ENCODE peak calls at places on chromosomes 3 and 15, in six cellular contexts. A, Z, V, P, E and U are unnamed samples.

GRCh38 chr3:112424394-112424793 is 74.9 kb downstream of the BTLA start:
- DNase-seq in V (no peak), Z (no peak), P (no peak), E (no peak), A (no peak), U (no peak)

GRCh38 chr3:156511987-156512677 is 42.8 kb downstream of the SSR3 start:
- DNase-seq in E (no peak), Z (no peak), A (no peak), V (no peak), P (no peak), U (no peak)

GRCh38 chr3:101940521-101940992 is 91.2 kb downstream of the NFKBIZ start:
- DNase-seq in P (no peak), E (no peak), Z (no peak), V (peak; percentile 77), A (no peak), U (peak; percentile 22)

GRCh38 chr3:101695779-101696372 is 9.4 kb upstream of the RPL24 start:
- DNase-seq in Z (no peak), E (no peak), V (no peak), P (peak; percentile 30), A (no peak), U (peak; percentile 57)

GRCh38 chr15:98421419-98422085 is 226.8 kb upstream of the IGF1R start:
- DNase-seq in Z (no peak), A (peak; percentile 58), V (no peak), E (peak; percentile 65), P (peak; percentile 18), U (peak; percentile 48)

GRCh38 chr15:76135516-76135915 is 75.7 kb downstream of the TMEM266 start:
- DNase-seq in Z (no peak), E (no peak), A (no peak), V (no peak), P (no peak), U (no peak)

GRCh38 chr15:100785181-100786138 is 94.2 kb upstream of the ALDH1A3 start:
- DNase-seq in P (no peak), E (no peak), V (peak; percentile 69), A (no peak), Z (no peak), U (no peak)

GRCh38 chr15:50881121-50882048 is 27.1 kb upstream of the AP4E1 start:
- DNase-seq in Z (no peak), E (no peak), A (no peak), V (no peak), P (no peak), U (no peak)

GRCh38 chr3:119885746-119886530 is 104.0 kb downstream of the NR1I2 start:
- DNase-seq in E (no peak), Z (no peak), A (no peak), V (no peak), P (no peak), U (no peak)

GRCh38 chr3:129439381-129439816 is 349 bp downstream of the MBD4 start:
- DNase-seq in Z (peak; percentile 49), V (no peak), P (peak; percentile 36), A (peak; percentile 64), E (peak; percentile 48), U (no peak)

GRCh38 chr15:50675524-50676144 is 11.0 kb downstream of the TRPM7 start:
- DNase-seq in Z (no peak), E (no peak), P (no peak), V (no peak), A (no peak), U (no peak)

GRCh38 chr3:134809412-134810051 is 14.5 kb downstream of the EPHB1 start:
- DNase-seq in Z (no peak), P (no peak), E (no peak), A (peak; percentile 48), V (no peak), U (no peak)

DNA sequence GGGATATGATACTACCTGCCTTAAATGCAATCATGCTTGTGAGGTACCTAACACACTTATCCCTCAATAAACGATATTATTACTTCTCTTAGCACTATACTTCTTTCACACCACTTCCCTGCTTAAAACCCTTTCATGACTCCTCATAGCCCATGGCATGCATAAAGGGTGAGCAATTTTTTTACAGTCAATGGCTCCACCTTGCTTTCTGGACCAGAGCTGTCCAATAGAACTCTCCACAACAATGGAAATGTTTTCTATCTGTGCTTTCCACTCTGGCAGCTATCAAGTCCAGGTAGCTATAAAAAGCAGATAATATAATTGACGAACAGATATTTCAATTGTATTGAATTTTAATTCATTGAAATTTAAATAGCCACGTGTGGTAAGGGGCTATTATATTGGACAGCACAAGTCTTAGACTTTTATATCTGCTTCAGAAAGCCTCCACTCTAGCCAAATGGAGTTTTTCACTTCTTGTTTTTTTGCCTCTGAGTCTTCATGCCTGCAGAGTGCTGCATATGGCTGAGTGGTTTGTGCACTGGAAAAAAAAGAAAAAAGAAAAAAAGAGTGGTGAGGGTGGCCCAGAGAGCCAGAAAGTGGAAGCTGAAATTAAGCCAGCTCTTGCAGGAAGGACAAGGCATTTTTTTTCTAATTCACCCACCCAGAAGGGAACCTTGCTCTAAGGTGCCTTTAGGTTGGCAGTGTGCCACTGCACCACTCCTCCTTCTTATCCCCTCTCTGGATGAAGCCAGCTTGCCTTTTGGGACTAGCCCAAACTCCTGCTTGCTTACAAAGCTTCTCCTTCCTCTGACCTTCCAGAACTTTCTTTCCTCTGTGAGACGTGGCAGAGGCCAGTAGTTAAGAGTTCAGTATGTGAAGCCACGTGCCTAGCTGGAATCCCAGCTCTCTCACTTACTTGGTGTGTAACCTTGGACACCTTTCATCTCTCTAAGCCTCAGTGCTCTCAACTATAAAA is 239.0 kb upstream of the LRTM1 start:
- DNase-seq in Z (no peak), P (no peak), V (no peak), E (peak; percentile 85), A (peak; percentile 9), U (no peak)
- H3K4me1 ChIP-seq in Z (peaks cover 19% of the 10 kb centered on the region), P (no peaks in the 10 kb centered on the region), V (no peaks in the 10 kb centered on the region), E (no peaks in the 10 kb centered on the region), A (peaks cover 5% of the 10 kb centered on the region), U (no peaks in the 10 kb centered on the region)

GRCh38 chr3:52470920-52471319 is 15.5 kb downstream of the NISCH start:
- DNase-seq in E (no peak), V (peak; percentile 39), Z (no peak), A (no peak), P (no peak), U (no peak)

GRCh38 chr3:52471371-52472238 is 16.2 kb downstream of the NISCH start:
- DNase-seq in V (peak; percentile 51), E (peak; percentile 66), Z (no peak), P (no peak), A (peak; percentile 63), U (peak; percentile 9)

GRCh38 chr3:52472239-52472783 is 16.9 kb downstream of the NISCH start:
- DNase-seq in V (no peak), A (no peak), E (no peak), P (no peak), Z (no peak), U (no peak)

GRCh38 chr3:52469001-52469400 is 13.6 kb downstream of the NISCH start:
- DNase-seq in P (no peak), A (no peak), E (no peak), V (no peak), Z (no peak), U (no peak)

GRCh38 chr3:52473031-52473430 is 17.6 kb downstream of the NISCH start:
- DNase-seq in V (no peak), E (no peak), P (no peak), A (no peak), Z (no peak), U (no peak)
- H3K4me1 ChIP-seq in V (no peaks in the 10 kb centered on the region), E (no peaks in the 10 kb centered on the region), P (no peaks in the 10 kb centered on the region), A (peaks cover 2% of the 10 kb centered on the region), Z (peaks cover 42% of the 10 kb centered on the region), U (no peaks in the 10 kb centered on the region)

DNA sequence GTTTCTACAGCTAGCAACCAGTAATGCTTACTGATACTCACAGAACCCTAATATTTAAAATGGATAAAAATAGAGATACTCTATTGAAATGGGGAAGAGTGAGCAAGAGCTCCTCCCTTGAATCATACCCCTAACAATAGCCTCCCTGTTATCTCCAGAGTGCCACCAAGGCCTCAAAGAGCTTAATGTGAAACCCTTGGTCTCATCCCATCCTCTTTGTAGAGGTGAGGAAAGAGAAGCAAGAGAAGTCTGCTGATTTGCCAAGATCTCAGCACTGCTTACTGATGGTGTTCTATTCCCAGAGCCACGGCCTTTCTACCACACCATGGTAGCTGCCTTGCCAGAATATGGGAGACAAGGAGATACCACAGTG is 463.4 kb upstream of the PROK2 start:
- DNase-seq in Z (no peak), E (no peak), P (no peak), V (no peak), A (no peak), U (no peak)
- H3K4me1 ChIP-seq in Z (peaks cover 48% of the 10 kb centered on the region), E (no peaks in the 10 kb centered on the region), P (no peaks in the 10 kb centered on the region), V (no peaks in the 10 kb centered on the region), A (no peaks in the 10 kb centered on the region), U (no peaks in the 10 kb centered on the region)

GRCh38 chr3:128080323-128080898 is 28.2 kb downstream of the SEC61A1 start:
- DNase-seq in Z (no peak), E (no peak), P (no peak), A (no peak), V (peak; percentile 7), U (no peak)

GRCh38 chr3:128078875-128079274 is 26.6 kb downstream of the SEC61A1 start:
- DNase-seq in A (no peak), V (no peak), Z (no peak), P (no peak), E (no peak), U (no peak)

GRCh38 chr3:128081846-128082245 is 29.6 kb downstream of the SEC61A1 start:
- DNase-seq in P (no peak), E (no peak), V (no peak), A (no peak), Z (no peak), U (no peak)

GRCh38 chr3:128081226-128081625 is 29.0 kb downstream of the SEC61A1 start:
- DNase-seq in P (no peak), E (no peak), V (no peak), A (no peak), Z (no peak), U (no peak)

DNA sequence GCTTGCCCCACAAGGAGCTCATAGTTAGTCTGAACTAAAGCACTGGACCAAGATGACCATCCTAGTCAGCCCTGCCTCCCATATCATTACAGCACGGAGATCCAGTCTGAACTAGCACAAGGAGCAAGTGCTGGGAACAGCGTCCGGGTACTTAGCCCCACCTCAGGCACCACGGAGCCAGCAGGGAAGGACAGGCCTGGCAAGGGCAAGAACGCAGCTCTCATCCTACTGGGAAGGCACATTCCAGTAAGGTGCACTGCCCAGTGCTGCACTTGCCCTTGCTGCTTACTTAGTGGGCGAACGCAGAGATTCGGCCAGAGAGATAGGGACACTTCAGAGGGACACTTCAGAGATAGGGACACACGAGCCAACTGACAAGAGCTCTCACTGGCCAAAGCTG is 27.6 kb downstream of the SEC61A1 start:
- DNase-seq in E (peak; percentile 54), P (no peak), Z (no peak), A (no peak), V (no peak), U (no peak)
- H3K4me1 ChIP-seq in E (peaks cover 8% of the 10 kb centered on the region), P (peaks cover 12% of the 10 kb centered on the region), Z (peaks cover 48% of the 10 kb centered on the region), A (peaks cover 38% of the 10 kb centered on the region), V (peaks cover 8% of the 10 kb centered on the region), U (no peaks in the 10 kb centered on the region)

GRCh38 chr15:74385442-74386132 is 18.1 kb upstream of the CYP11A1 start:
- DNase-seq in V (peak; percentile 66), P (no peak), E (no peak), A (no peak), Z (no peak), U (no peak)

GRCh38 chr15:74387141-74387541 is 19.7 kb upstream of the CYP11A1 start:
- DNase-seq in Z (no peak), V (no peak), P (no peak), E (no peak), A (no peak), U (no peak)

GRCh38 chr15:74384566-74385441 is 17.4 kb upstream of the CYP11A1 start:
- DNase-seq in E (no peak), Z (no peak), P (no peak), A (peak; percentile 58), V (peak; percentile 96), U (no peak)

GRCh38 chr15:74387988-74388955 is 20.8 kb upstream of the CYP11A1 start:
- DNase-seq in V (no peak), Z (no peak), A (no peak), P (no peak), E (no peak), U (no peak)

GRCh38 chr15:74386496-74387140 is 19.2 kb upstream of the CYP11A1 start:
- DNase-seq in Z (no peak), A (no peak), P (no peak), E (no peak), V (no peak), U (no peak)
- H3K4me1 ChIP-seq in Z (peaks cover 49% of the 10 kb centered on the region), A (no peaks in the 10 kb centered on the region), P (no peaks in the 10 kb centered on the region), E (no peaks in the 10 kb centered on the region), V (peaks cover 48% of the 10 kb centered on the region), U (peaks cover 32% of the 10 kb centered on the region)